ENCODE peak calls at places on chromosomes 6 and 20, in ten cellular contexts. One of them, this sample, is unnamed.
A peak's percentile ranks its signal among the peaks of the same experiment; 100 is the strongest.

GRCh38 chr6:79821859-79822258 is 125.5 kb downstream of the ELOVL4 start:
- DNase-seq in breast epithelium: no peak
- DNase-seq in adrenal gland: peak; percentile 13
- DNase-seq in spleen: no peak
- DNase-seq in H1: no peak
- DNase-seq in heart left ventricle: no peak
- DNase-seq in prostate gland: no peak
- DNase-seq in lower leg skin: no peak
- DNase-seq in IMR-90: peak; percentile 15
- DNase-seq in thyroid gland: no peak
- DNase-seq in this sample: no peak

GRCh38 chr6:36769676-36770499 is 69.4 kb downstream of the CPNE5 start:
- DNase-seq in breast epithelium: no peak
- DNase-seq in adrenal gland: peak; percentile 30
- DNase-seq in spleen: peak; percentile 87
- DNase-seq in H1: no peak
- DNase-seq in heart left ventricle: no peak
- DNase-seq in prostate gland: no peak
- DNase-seq in lower leg skin: no peak
- DNase-seq in IMR-90: peak; percentile 51
- DNase-seq in thyroid gland: no peak
- DNase-seq in this sample: peak; percentile 76

GRCh38 chr20:19009071-19009688 is 195.6 kb downstream of the SCP2D1 start:
- DNase-seq in breast epithelium: no peak
- DNase-seq in adrenal gland: no peak
- DNase-seq in spleen: no peak
- DNase-seq in H1: no peak
- DNase-seq in heart left ventricle: no peak
- DNase-seq in prostate gland: no peak
- DNase-seq in lower leg skin: peak; percentile 31
- DNase-seq in IMR-90: no peak
- DNase-seq in thyroid gland: no peak
- DNase-seq in this sample: no peak

GRCh38 chr20:2402271-2402980 is 21.7 kb downstream of the TGM6 start:
- DNase-seq in breast epithelium: no peak
- DNase-seq in adrenal gland: peak; percentile 24
- DNase-seq in spleen: no peak
- DNase-seq in H1: no peak
- DNase-seq in heart left ventricle: no peak
- DNase-seq in prostate gland: no peak
- DNase-seq in lower leg skin: no peak
- DNase-seq in IMR-90: peak; percentile 51
- DNase-seq in thyroid gland: no peak
- DNase-seq in this sample: peak; percentile 18

GRCh38 chr6:39339557-39340555 is 17.4 kb upstream of the KCNK16 start:
- DNase-seq in breast epithelium: no peak
- DNase-seq in adrenal gland: no peak
- DNase-seq in spleen: peak; percentile 66
- DNase-seq in H1: no peak
- DNase-seq in heart left ventricle: no peak
- DNase-seq in prostate gland: no peak
- DNase-seq in lower leg skin: no peak
- DNase-seq in IMR-90: no peak
- DNase-seq in thyroid gland: peak; percentile 88
- DNase-seq in this sample: no peak

GRCh38 chr20:42530855-42531674 is 658.6 kb downstream of the PTPRT start:
- DNase-seq in breast epithelium: no peak
- DNase-seq in adrenal gland: peak; percentile 27
- DNase-seq in spleen: no peak
- DNase-seq in H1: peak; percentile 1
- DNase-seq in heart left ventricle: no peak
- DNase-seq in prostate gland: no peak
- DNase-seq in lower leg skin: no peak
- DNase-seq in IMR-90: no peak
- DNase-seq in thyroid gland: no peak
- DNase-seq in this sample: peak; percentile 11

GRCh38 chr20:63572788-63573738 is 976 bp downstream of the HELZ2 start:
- DNase-seq in breast epithelium: no peak
- DNase-seq in adrenal gland: no peak
- DNase-seq in spleen: peak; percentile 80
- DNase-seq in H1: no peak
- DNase-seq in heart left ventricle: no peak
- DNase-seq in prostate gland: no peak
- DNase-seq in lower leg skin: no peak
- DNase-seq in IMR-90: no peak
- DNase-seq in thyroid gland: no peak
- DNase-seq in this sample: no peak

GRCh38 chr6:72952808-72953630 is 272.3 kb downstream of the KHDC1L start:
- DNase-seq in breast epithelium: no peak
- DNase-seq in adrenal gland: no peak
- DNase-seq in spleen: no peak
- DNase-seq in H1: no peak
- DNase-seq in heart left ventricle: no peak
- DNase-seq in prostate gland: no peak
- DNase-seq in lower leg skin: no peak
- DNase-seq in IMR-90: peak; percentile 51
- DNase-seq in thyroid gland: no peak
- DNase-seq in this sample: no peak

GRCh38 chr6:68635706-68636513 is 828 bp downstream of the ADGRB3 start:
- DNase-seq in breast epithelium: peak; percentile 49
- DNase-seq in adrenal gland: no peak
- DNase-seq in spleen: no peak
- DNase-seq in H1: no peak
- DNase-seq in heart left ventricle: peak; percentile 17
- DNase-seq in prostate gland: peak; percentile 9
- DNase-seq in lower leg skin: no peak
- DNase-seq in IMR-90: no peak
- DNase-seq in thyroid gland: peak; percentile 13
- DNase-seq in this sample: no peak

GRCh38 chr6:113315879-113316278 is 541.3 kb upstream of the MARCKS start:
- DNase-seq in breast epithelium: no peak
- DNase-seq in adrenal gland: no peak
- DNase-seq in spleen: no peak
- DNase-seq in H1: no peak
- DNase-seq in heart left ventricle: no peak
- DNase-seq in prostate gland: no peak
- DNase-seq in lower leg skin: no peak
- DNase-seq in IMR-90: no peak
- DNase-seq in thyroid gland: no peak
- DNase-seq in this sample: no peak

GRCh38 chr20:25389381-25389857 is 1.2 kb downstream of the ABHD12 start:
- DNase-seq in breast epithelium: no peak
- DNase-seq in adrenal gland: no peak
- DNase-seq in spleen: no peak
- DNase-seq in H1: no peak
- DNase-seq in heart left ventricle: no peak
- DNase-seq in prostate gland: no peak
- DNase-seq in lower leg skin: no peak
- DNase-seq in IMR-90: peak; percentile 57
- DNase-seq in thyroid gland: no peak
- DNase-seq in this sample: peak; percentile 16

GRCh38 chr6:102438181-102438580 is 1044.7 kb downstream of the GRIK2 start:
- DNase-seq in breast epithelium: no peak
- DNase-seq in adrenal gland: no peak
- DNase-seq in spleen: no peak
- DNase-seq in H1: no peak
- DNase-seq in heart left ventricle: no peak
- DNase-seq in prostate gland: no peak
- DNase-seq in lower leg skin: no peak
- DNase-seq in IMR-90: no peak
- DNase-seq in thyroid gland: no peak
- DNase-seq in this sample: no peak

GRCh38 chr6:148530394-148530923 is 187.8 kb downstream of the SASH1 start:
- DNase-seq in breast epithelium: no peak
- DNase-seq in adrenal gland: peak; percentile 21
- DNase-seq in spleen: no peak
- DNase-seq in H1: no peak
- DNase-seq in heart left ventricle: no peak
- DNase-seq in prostate gland: no peak
- DNase-seq in lower leg skin: no peak
- DNase-seq in IMR-90: peak; percentile 98
- DNase-seq in thyroid gland: no peak
- DNase-seq in this sample: peak; percentile 21

GRCh38 chr6:34526992-34527728 is 29.0 kb downstream of the SPDEF start:
- DNase-seq in breast epithelium: peak; percentile 96
- DNase-seq in adrenal gland: peak; percentile 97
- DNase-seq in spleen: peak; percentile 99
- DNase-seq in H1: peak; percentile 80
- DNase-seq in heart left ventricle: peak; percentile 95
- DNase-seq in prostate gland: peak; percentile 95
- DNase-seq in lower leg skin: peak; percentile 99
- DNase-seq in IMR-90: peak; percentile 83
- DNase-seq in thyroid gland: peak; percentile 95
- DNase-seq in this sample: peak; percentile 85

DNA sequence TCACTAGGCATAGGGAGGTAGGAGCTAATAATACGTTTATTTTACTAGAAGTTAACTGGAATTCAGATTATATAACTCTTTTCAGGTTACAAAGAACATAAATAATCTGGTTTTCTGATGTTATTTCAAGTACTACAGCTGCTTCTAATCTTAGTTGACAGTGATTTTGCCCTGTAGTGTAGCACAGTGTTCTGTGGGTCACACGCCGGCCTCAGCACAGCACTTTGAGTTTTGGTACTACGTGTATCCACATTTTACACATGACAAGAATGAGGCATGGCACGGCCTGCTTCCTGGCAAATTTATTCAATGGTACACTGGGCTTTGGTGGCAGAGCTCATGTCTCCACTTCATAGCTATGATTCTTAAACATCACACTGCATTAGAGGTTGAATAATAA is 1.1 kb downstream of the HFE start:
- DNase-seq in breast epithelium: no peak
- DNase-seq in adrenal gland: peak; percentile 34
- DNase-seq in spleen: no peak
- DNase-seq in H1: no peak
- DNase-seq in heart left ventricle: no peak
- DNase-seq in prostate gland: no peak
- DNase-seq in lower leg skin: no peak
- DNase-seq in IMR-90: no peak
- DNase-seq in thyroid gland: peak; percentile 12
- DNase-seq in this sample: no peak
- TF ChIP-seq POLR2A in breast epithelium: no peak
- TF ChIP-seq POLR2A in adrenal gland: no peak
- TF ChIP-seq POLR2A in spleen: no peak
- TF ChIP-seq POLR2A in H1: no peak
- TF ChIP-seq POLR2A in heart left ventricle: no peak
- TF ChIP-seq POLR2A in prostate gland: no peak
- TF ChIP-seq POLR2A in lower leg skin: no peak
- TF ChIP-seq POLR2A in IMR-90: no peak
- TF ChIP-seq POLR2A in thyroid gland: no peak
- TF ChIP-seq POLR2A in this sample: no peak

GRCh38 chr6:31620586-31621319 is at the start of gene PRRC2A:
- DNase-seq in breast epithelium: peak; percentile 96
- DNase-seq in adrenal gland: peak; percentile 81
- DNase-seq in spleen: peak; percentile 98
- DNase-seq in H1: peak; percentile 43
- DNase-seq in heart left ventricle: peak; percentile 81
- DNase-seq in prostate gland: peak; percentile 75
- DNase-seq in lower leg skin: peak; percentile 99
- DNase-seq in IMR-90: peak; percentile 59
- DNase-seq in thyroid gland: peak; percentile 78
- DNase-seq in this sample: peak; percentile 81
- TF ChIP-seq POLR2A in breast epithelium: peak; percentile 85
- TF ChIP-seq POLR2A in adrenal gland: peak; percentile 69
- TF ChIP-seq POLR2A in spleen: peak; percentile 57
- TF ChIP-seq POLR2A in H1: peak; percentile 83
- TF ChIP-seq POLR2A in heart left ventricle: peak; percentile 57
- TF ChIP-seq POLR2A in prostate gland: peak; percentile 68
- TF ChIP-seq POLR2A in lower leg skin: no peak
- TF ChIP-seq POLR2A in IMR-90: peak; percentile 91
- TF ChIP-seq POLR2A in thyroid gland: no peak
- TF ChIP-seq POLR2A in this sample: peak; percentile 70

DNA sequence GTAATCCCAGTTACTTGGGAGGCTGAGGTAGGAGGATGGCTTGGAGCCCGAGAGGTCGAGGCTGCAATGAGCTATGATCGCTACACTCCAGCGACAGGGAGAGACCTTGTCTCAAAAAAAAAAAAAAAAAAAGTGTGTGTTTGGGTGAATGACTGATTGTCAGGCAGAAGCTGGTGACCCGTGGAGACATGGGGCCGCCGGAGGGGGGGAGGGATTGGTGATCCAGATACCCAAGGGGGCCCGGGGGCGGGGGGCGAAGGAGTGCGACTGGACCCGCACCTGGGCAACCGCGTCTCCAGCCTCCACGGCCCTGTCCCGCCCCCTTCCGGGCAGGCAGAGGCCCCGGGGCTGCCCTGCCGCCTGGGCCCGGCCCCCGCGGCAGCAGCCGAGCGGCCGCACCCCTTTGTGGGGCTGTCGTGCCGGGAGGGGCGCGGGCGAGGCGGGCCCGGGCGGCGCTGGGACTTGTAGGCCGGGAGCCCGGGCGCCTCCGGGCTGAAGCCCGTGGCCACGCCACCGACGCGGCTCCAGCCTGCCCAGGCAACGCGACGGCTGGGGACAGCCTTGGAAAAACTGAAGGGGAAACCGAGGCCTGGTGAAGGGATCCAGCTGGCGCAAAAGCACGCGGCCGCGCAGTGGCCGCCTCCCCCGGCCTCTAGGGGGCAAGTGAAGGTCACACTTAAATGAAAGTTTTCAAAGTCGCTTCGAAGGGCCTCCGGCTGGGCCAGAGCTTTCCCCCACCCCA is 2.1 kb upstream of the RBM38 start:
- DNase-seq in breast epithelium: no peak
- DNase-seq in adrenal gland: peak; percentile 87
- DNase-seq in spleen: peak; percentile 95
- DNase-seq in H1: no peak
- DNase-seq in heart left ventricle: peak; percentile 84
- DNase-seq in prostate gland: peak; percentile 77
- DNase-seq in lower leg skin: peak; percentile 95
- DNase-seq in IMR-90: peak; percentile 15
- DNase-seq in thyroid gland: peak; percentile 84
- DNase-seq in this sample: no peak
- TF ChIP-seq POLR2A in breast epithelium: no peak
- TF ChIP-seq POLR2A in adrenal gland: peak; percentile 22
- TF ChIP-seq POLR2A in spleen: no peak
- TF ChIP-seq POLR2A in H1: no peak
- TF ChIP-seq POLR2A in heart left ventricle: peak; percentile 67
- TF ChIP-seq POLR2A in prostate gland: peak; percentile 26
- TF ChIP-seq POLR2A in lower leg skin: no peak
- TF ChIP-seq POLR2A in IMR-90: no peak
- TF ChIP-seq POLR2A in thyroid gland: peak; percentile 51
- TF ChIP-seq POLR2A in this sample: no peak

GRCh38 chr6:5119090-5119951 is 34.2 kb downstream of the PPP1R3G start:
- DNase-seq in breast epithelium: no peak
- DNase-seq in adrenal gland: no peak
- DNase-seq in spleen: no peak
- DNase-seq in H1: no peak
- DNase-seq in heart left ventricle: no peak
- DNase-seq in prostate gland: no peak
- DNase-seq in lower leg skin: peak; percentile 32
- DNase-seq in IMR-90: no peak
- DNase-seq in thyroid gland: no peak
- DNase-seq in this sample: no peak
- TF ChIP-seq POLR2A in breast epithelium: no peak
- TF ChIP-seq POLR2A in adrenal gland: no peak
- TF ChIP-seq POLR2A in spleen: no peak
- TF ChIP-seq POLR2A in H1: no peak
- TF ChIP-seq POLR2A in heart left ventricle: no peak
- TF ChIP-seq POLR2A in prostate gland: no peak
- TF ChIP-seq POLR2A in lower leg skin: no peak
- TF ChIP-seq POLR2A in IMR-90: no peak
- TF ChIP-seq POLR2A in thyroid gland: no peak
- TF ChIP-seq POLR2A in this sample: no peak

This sample was measured in H54.